ENCODE peak calls at places on chromosomes 4 and X, in seven cellular contexts. R is AG08396; Z is T-helper 1 cell; O is suprapubic skin; V is HS-5; P is stimulated activated naive CD4-positive, alpha-beta T cell; N is COR-L47. E is an unnamed sample.

GRCh38 chr4:78356251-78356650 is 195.3 kb upstream of the ANXA3 start:
- DNase-seq in R (no peak), Z (no peak), O (no peak), V (no peak), P (no peak), N (no peak), E (no peak)

GRCh38 chr4:181671672-181672071 is 571.5 kb upstream of the TENM3 start:
- DNase-seq in R (no peak), Z (no peak), O (no peak), V (no peak), P (no peak), N (no peak), E (no peak)

GRCh38 chr4:141724646-141725045 is 88.3 kb downstream of the IL15 start:
- DNase-seq in R (no peak), Z (no peak), O (no peak), V (no peak), P (no peak), N (no peak), E (no peak)

GRCh38 chr4:40682298-40683101 is 52.8 kb upstream of the RBM47 start:
- DNase-seq in R (no peak), Z (no peak), O (no peak), V (no peak), P (no peak), N (no peak), E (no peak)

GRCh38 chr4:163681208-163681821 is 186.8 kb downstream of the TMA16 start:
- DNase-seq in R (no peak), Z (peak; percentile 29), O (no peak), V (no peak), P (peak; percentile 79), N (peak; percentile 69), E (no peak)

GRCh38 chr4:108917255-108917654 is 154.4 kb upstream of the ETNPPL start:
- DNase-seq in R (no peak), Z (no peak), O (no peak), V (no peak), P (no peak), N (no peak), E (no peak)

GRCh38 chr4:87461281-87461700 is 38.9 kb downstream of the NUDT9 start:
- DNase-seq in R (no peak), Z (no peak), O (no peak), V (peak; percentile 6), P (no peak), N (no peak), E (no peak)

GRCh38 chr4:154030747-154031146 is 241.9 kb upstream of the SFRP2 start:
- DNase-seq in R (no peak), Z (no peak), O (no peak), V (no peak), P (no peak), N (no peak), E (no peak)

GRCh38 chrX:56728752-56729151 is 291 bp upstream of the NBDY start:
- DNase-seq in R (no peak), Z (no peak), O (no peak), V (no peak), P (no peak), N (no peak), E (no peak)

GRCh38 chrX:1336331-1337143 is at the start of gene IL3RA:
- DNase-seq in R (no peak), Z (no peak), O (no peak), V (no peak), P (no peak), N (no peak), E (no peak)

GRCh38 chr4:151785484-151786157 is 24.8 kb upstream of the GATB start:
- DNase-seq in R (no peak), Z (no peak), O (no peak), V (no peak), P (no peak), N (no peak), E (no peak)

GRCh38 chrX:10633722-10634121 is 13.3 kb upstream of the MID1 start:
- DNase-seq in R (peak; percentile 49), Z (no peak), O (no peak), V (no peak), P (no peak), N (no peak), E (no peak)

GRCh38 chrX:102712216-102712966 is at the start of gene GPRASP2:
- DNase-seq in R (peak; percentile 49), Z (peak; percentile 8), O (peak; percentile 69), V (no peak), P (peak; percentile 24), N (peak; percentile 7), E (no peak)

GRCh38 chr4:71136071-71136470 is 142.6 kb downstream of the DCK start:
- DNase-seq in R (no peak), Z (no peak), O (no peak), V (no peak), P (no peak), N (no peak), E (no peak)

GRCh38 chr4:23006756-23007155 is 314.0 kb downstream of the GBA3 start:
- DNase-seq in R (no peak), Z (no peak), O (no peak), V (peak; percentile 35), P (no peak), N (no peak), E (no peak)